ENCODE peak calls at places on chromosomes 12 and 14, in seven cellular contexts. O is right lobe of liver, K is choroid plexus epithelial cell, U is GM13977, Y is neural crest cell, A is thoracic aorta, R is glutamatergic neuron. I is an unnamed sample.

GRCh38 chr14:50768693-50769092 is 62.3 kb downstream of the NIN start:
- DNase-seq in O (no peak), K (peak; percentile 39), U (no peak), Y (no peak), A (no peak), R (no peak), I (no peak)

GRCh38 chr14:55764784-55765183 is 184.8 kb downstream of the KTN1 start:
- DNase-seq in O (no peak), K (no peak), U (no peak), Y (no peak), A (no peak), R (no peak), I (no peak)

GRCh38 chr14:99630202-99630601 is 14.7 kb upstream of the HHIPL1 start:
- DNase-seq in O (no peak), K (no peak), U (no peak), Y (no peak), A (no peak), R (no peak), I (no peak)

GRCh38 chr14:39374846-39375245 is 57.4 kb downstream of the FBXO33 start:
- DNase-seq in O (no peak), K (peak; percentile 22), U (no peak), Y (no peak), A (no peak), R (no peak), I (no peak)

GRCh38 chr14:37583358-37584210 is 11.5 kb downstream of the FOXA1 start:
- DNase-seq in O (peak; percentile 61), K (no peak), U (peak; percentile 8), Y (no peak), A (no peak), R (peak; percentile 45), I (no peak)

GRCh38 chr14:47269788-47270492 is 405.5 kb downstream of the MDGA2 start:
- DNase-seq in O (no peak), K (peak; percentile 72), U (no peak), Y (no peak), A (no peak), R (no peak), I (no peak)

GRCh38 chr14:58238252-58239247 is 6.1 kb upstream of the PSMA3 start:
- DNase-seq in O (no peak), K (peak; percentile 66), U (no peak), Y (no peak), A (no peak), R (no peak), I (no peak)

GRCh38 chr12:20028033-20028432 is 340.3 kb upstream of the PDE3A start:
- DNase-seq in O (no peak), K (no peak), U (peak; percentile 28), Y (no peak), A (no peak), R (no peak), I (no peak)

GRCh38 chr14:65062096-65063075 is 39.9 kb downstream of the MAX start:
- DNase-seq in O (no peak), K (no peak), U (no peak), Y (no peak), A (no peak), R (no peak), I (no peak)

GRCh38 chr12:47711448-47711847 is 5.6 kb upstream of the RPAP3 start:
- DNase-seq in O (no peak), K (no peak), U (no peak), Y (no peak), A (no peak), R (no peak), I (no peak)

GRCh38 chr12:57151741-57152407 is 4.5 kb upstream of the LRP1-AS start:
- DNase-seq in O (peak; percentile 26), K (peak; percentile 74), U (no peak), Y (no peak), A (no peak), R (no peak), I (no peak)

GRCh38 chr12:120138366-120138765 is 21.8 kb upstream of the RAB35 start:
- DNase-seq in O (no peak), K (no peak), U (no peak), Y (no peak), A (no peak), R (no peak), I (no peak)

GRCh38 chr12:119258149-119258548 is 76.4 kb upstream of the CCDC60 start:
- DNase-seq in O (no peak), K (no peak), U (no peak), Y (no peak), A (no peak), R (no peak), I (no peak)

GRCh38 chr12:67193705-67194104 is 75.5 kb upstream of the CAND1 start:
- DNase-seq in O (no peak), K (peak; percentile 56), U (no peak), Y (peak; percentile 45), A (no peak), R (no peak), I (no peak)

GRCh38 chr12:31989987-31990386 is 30.8 kb downstream of the RESF1 start:
- DNase-seq in O (no peak), K (peak; percentile 62), U (no peak), Y (no peak), A (no peak), R (no peak), I (no peak)

GRCh38 chr12:1644523-1645438 is 15.8 kb downstream of the WNT5B start:
- DNase-seq in O (peak; percentile 55), K (peak; percentile 87), U (no peak), Y (no peak), A (no peak), R (peak; percentile 51), I (peak; percentile 80)

GRCh38 chr14:102568115-102568614 is 24.3 kb upstream of the RCOR1 start:
- DNase-seq in O (no peak), K (no peak), U (no peak), Y (no peak), A (no peak), R (no peak), I (peak; percentile 57)

GRCh38 chr12:111991946-111992345 is 21.0 kb downstream of the TMEM116 start:
- DNase-seq in O (no peak), K (peak; percentile 36), U (no peak), Y (no peak), A (no peak), R (no peak), I (no peak)

DNA sequence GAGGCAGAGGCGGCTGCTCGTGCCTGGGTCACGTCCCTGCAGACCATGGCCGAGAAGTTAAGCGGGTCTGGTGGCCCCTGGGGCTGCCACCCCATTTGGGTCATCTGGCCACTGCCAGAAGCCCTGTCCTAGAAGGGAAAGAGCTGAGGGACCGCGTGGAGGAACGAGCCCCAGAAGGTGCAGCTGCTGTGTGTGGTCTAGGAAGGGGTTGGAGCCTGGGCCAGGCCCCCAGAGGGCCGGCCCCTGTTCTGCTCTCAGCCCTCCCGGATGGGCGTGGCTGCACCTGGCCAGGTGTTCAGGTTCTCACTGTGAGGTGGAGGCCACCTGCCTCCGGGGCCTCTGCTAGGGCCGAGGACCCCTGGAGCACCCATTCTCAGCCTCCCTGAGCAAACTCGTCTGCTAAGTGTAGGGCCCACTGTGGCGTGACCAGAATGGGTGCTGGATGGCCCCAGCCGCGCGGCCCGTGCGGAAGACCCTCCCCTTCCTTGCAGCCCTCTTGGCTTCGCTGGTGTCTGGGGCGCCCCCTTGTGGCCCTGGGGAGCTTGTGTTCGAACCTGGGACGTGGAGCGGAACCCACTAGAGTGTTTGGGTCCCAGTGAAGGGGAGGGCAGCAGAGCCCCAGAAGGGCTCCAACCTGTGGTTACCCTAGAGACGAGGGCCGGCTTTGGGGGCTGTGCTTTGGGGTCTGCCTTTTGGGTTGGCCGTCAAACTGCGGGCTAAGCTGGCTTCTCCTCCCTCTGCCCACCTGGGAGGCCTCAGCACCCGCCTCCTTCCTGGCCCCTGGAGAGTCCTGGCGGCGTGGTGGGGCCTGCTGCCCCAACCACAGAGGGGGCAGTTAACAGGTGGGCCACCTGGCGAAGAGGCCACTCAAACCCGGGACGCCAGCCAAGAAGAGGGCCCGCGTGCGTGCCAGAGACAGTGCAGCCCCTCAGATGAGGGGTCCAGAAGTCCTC is 49.3 kb downstream of the LRCOL1 start:
- DNase-seq in O (no peak), K (peak; percentile 59), U (peak; percentile 95), Y (peak; percentile 83), A (no peak), R (peak; percentile 93), I (peak; percentile 54)
- TF ChIP-seq CTCF in O (peak; percentile 61), K (peak; percentile 77), U (peak; percentile 88), Y (peak; percentile 93), A (peak; percentile 39), R (peak; percentile 88), I (no peak)

GRCh38 chr12:16844875-16845274 is 238.9 kb upstream of the LMO3 start:
- DNase-seq in O (no peak), K (no peak), U (no peak), Y (no peak), A (no peak), R (no peak), I (no peak)
- TF ChIP-seq CTCF in O (no peak), K (no peak), U (peak; percentile 27), Y (peak; percentile 22), A (no peak), R (no peak), I (no peak)

DNA sequence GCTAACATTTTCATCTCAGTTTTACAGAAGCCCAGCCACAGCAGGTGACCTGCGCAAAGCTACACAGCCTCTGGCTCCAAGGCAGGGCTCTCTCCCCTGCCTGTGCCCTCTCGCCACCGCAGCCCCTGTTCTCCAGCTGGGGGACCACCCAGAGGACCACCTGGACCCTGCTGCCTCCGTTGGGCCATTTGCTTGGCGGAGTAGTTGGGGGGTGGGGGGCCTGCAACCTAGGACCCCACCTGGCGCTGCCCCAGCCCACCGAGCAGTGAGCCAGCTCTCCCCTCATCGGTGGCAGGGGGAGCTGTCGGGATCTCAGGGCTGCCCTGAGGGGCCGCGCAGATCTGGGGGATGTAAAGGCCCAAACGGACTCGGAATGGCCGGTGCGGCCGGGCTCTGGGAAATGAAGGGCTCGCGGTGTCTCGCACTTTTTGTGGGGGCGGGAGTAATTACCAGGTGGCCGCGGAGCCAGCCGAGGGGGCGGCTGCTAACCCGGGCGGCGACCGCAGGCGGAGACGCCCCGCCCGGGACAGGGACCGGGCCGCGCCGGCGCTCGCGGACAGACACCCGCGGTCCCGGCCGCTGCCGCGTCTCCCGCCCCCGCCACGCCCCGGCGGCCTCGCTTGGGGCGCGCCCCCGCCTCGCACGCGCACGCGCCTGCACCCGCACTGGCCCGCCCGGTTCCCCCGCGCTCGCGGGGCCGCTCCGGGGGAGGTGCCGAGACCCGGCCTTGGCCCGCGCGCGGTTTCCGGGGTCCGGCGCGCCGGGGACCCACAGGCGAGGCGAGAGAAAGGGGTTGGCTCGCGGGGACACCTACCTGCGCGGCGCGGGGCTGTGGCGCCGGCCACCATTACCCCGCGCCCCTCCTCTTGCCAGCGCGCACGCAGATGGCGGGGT is 8.6 kb upstream of the GPR68 start:
- DNase-seq in O (peak; percentile 47), K (no peak), U (peak; percentile 70), Y (peak; percentile 38), A (no peak), R (peak; percentile 54), I (peak; percentile 54)
- TF ChIP-seq CTCF in O (no peak), K (no peak), U (peak; percentile 4), Y (peak; percentile 42), A (no peak), R (no peak), I (no peak)

GRCh38 chr12:94644141-94644575 is 6.2 kb downstream of the TMCC3 start:
- DNase-seq in O (peak; percentile 41), K (peak; percentile 71), U (no peak), Y (no peak), A (no peak), R (no peak), I (no peak)

GRCh38 chr12:94650143-94651056 is at the start of gene TMCC3:
- DNase-seq in O (peak; percentile 74), K (no peak), U (peak; percentile 81), Y (peak; percentile 41), A (no peak), R (peak; percentile 56), I (peak; percentile 63)

GRCh38 chr12:94644622-94645021 is 5.7 kb downstream of the TMCC3 start:
- DNase-seq in O (peak; percentile 40), K (peak; percentile 92), U (no peak), Y (no peak), A (no peak), R (no peak), I (no peak)

GRCh38 chr12:94648578-94648977 is 1.8 kb downstream of the TMCC3 start:
- DNase-seq in O (no peak), K (no peak), U (no peak), Y (no peak), A (no peak), R (no peak), I (no peak)

GRCh38 chr12:94649349-94650142 is 811 bp downstream of the TMCC3 start:
- DNase-seq in O (peak; percentile 75), K (peak; percentile 55), U (peak; percentile 65), Y (peak; percentile 41), A (no peak), R (peak; percentile 68), I (peak; percentile 64)
- TF ChIP-seq CTCF in O (peak; percentile 48), K (peak; percentile 31), U (peak; percentile 59), Y (peak; percentile 58), A (peak; percentile 32), R (peak; percentile 15), I (peak; percentile 34)